ENCODE peak calls at places on chromosomes 6 and 20, in six cellular contexts. F is cardiac fibroblast, Z is upper lobe of right lung, B is AG09319, E is choroid plexus epithelial cell, X is NCI-H1092. K is an unnamed sample.

GRCh38 chr6:14703586-14703985 is 542.3 kb upstream of the JARID2 start:
- DNase-seq in F (peak; percentile 59), X (no peak), Z (no peak), B (peak; percentile 64), E (peak; percentile 96), K (no peak)

GRCh38 chr6:84897874-84898635 is 133.7 kb upstream of the TBX18 start:
- DNase-seq in F (peak; percentile 79), Z (no peak), X (no peak), B (no peak), E (peak; percentile 91), K (no peak)

GRCh38 chr20:41862476-41862875 is 244.3 kb upstream of the CHD6 start:
- DNase-seq in F (no peak), X (no peak), E (no peak), Z (no peak), B (no peak), K (no peak)

GRCh38 chr20:42255820-42256219 is 637.6 kb upstream of the CHD6 start:
- DNase-seq in F (no peak), B (no peak), X (no peak), E (no peak), Z (no peak), K (no peak)

GRCh38 chr6:105108631-105109262 is 71.1 kb downstream of the POPDC3 start:
- DNase-seq in F (no peak), E (no peak), X (no peak), Z (no peak), B (no peak), K (no peak)

GRCh38 chr6:165232277-165232654 is 77.1 kb downstream of the C6orf118 start:
- DNase-seq in Z (no peak), X (no peak), F (no peak), B (no peak), E (no peak), K (no peak)

GRCh38 chr20:58102252-58102651 is 126.2 kb downstream of the ANKRD60 start:
- DNase-seq in Z (no peak), F (peak; percentile 31), E (no peak), B (no peak), X (no peak), K (no peak)

GRCh38 chr20:33411136-33411690 is 9.9 kb upstream of the CDK5RAP1 start:
- DNase-seq in X (no peak), F (no peak), Z (no peak), B (no peak), E (no peak), K (no peak)

GRCh38 chr20:63014710-63015109 is 7.9 kb upstream of the BHLHE23 start:
- DNase-seq in Z (no peak), F (peak; percentile 25), X (peak; percentile 6), E (no peak), B (no peak), K (no peak)

GRCh38 chr20:967796-968742 is 34.0 kb downstream of the RSPO4 start:
- DNase-seq in F (peak; percentile 42), Z (no peak), X (no peak), B (no peak), E (peak; percentile 56), K (no peak)

GRCh38 chr20:63750807-63751470 is 11.4 kb downstream of the SLC2A4RG start:
- DNase-seq in X (no peak), B (no peak), F (no peak), E (no peak), Z (no peak), K (peak; percentile 29)

GRCh38 chr6:5162401-5162800 is 77.3 kb downstream of the PPP1R3G start:
- DNase-seq in X (no peak), B (no peak), Z (no peak), E (no peak), F (no peak), K (no peak)

GRCh38 chr6:150004783-150005717 is 20.3 kb downstream of the RAET1L start:
- DNase-seq in X (peak; percentile 83), B (peak; percentile 65), Z (peak; percentile 97), F (peak; percentile 88), E (peak; percentile 83), K (peak; percentile 85)

K was measured in activated T-cell treated with anti-CD3 and anti-CD28 coated beads for 24 hours.